ENCODE peak calls at places on chromosomes 4 and X, in ten cellular contexts. L is left lung, H is BE2C, D is astrocyte of the spinal cord, A is endodermal cell, T is IMR-90, S is endothelial cell of umbilical vein, O is psoas muscle, Q is neural progenitor cell, U is lower lobe of right lung. W is an unnamed sample.

GRCh38 chr4:184142121-184143000 is 75.3 kb downstream of the ENPP6 start:
- DNase-seq in L (no peak), H (no peak), D (no peak), A (no peak), T (no peak), S (no peak), O (no peak), Q (no peak), U (no peak), W (no peak)

GRCh38 chrX:101051153-101051548 is 760 bp downstream of the TRMT2B start:
- DNase-seq in L (no peak), H (no peak), D (no peak), A (no peak), T (no peak), S (no peak), O (no peak), Q (no peak), U (no peak), W (no peak)

GRCh38 chrX:78708171-78708570 is 39.3 kb upstream of the LPAR4 start:
- DNase-seq in L (no peak), H (no peak), D (peak), A (peak), T (peak), S (peak), O (no peak), Q (peak), U (no peak), W (no peak)

GRCh38 chr4:169604131-169604900 is 8.1 kb downstream of the NEK1 start:
- DNase-seq in L (no peak), H (peak), D (peak), A (no peak), T (peak), S (peak), O (no peak), Q (no peak), U (no peak), W (no peak)

GRCh38 chr4:12679217-12679616 is 804.9 kb downstream of the RAB28 start:
- DNase-seq in L (no peak), H (no peak), D (no peak), A (no peak), T (no peak), S (no peak), O (no peak), Q (no peak), U (no peak), W (no peak)

GRCh38 chr4:2048831-2049230 is 10.3 kb upstream of the NAT8L start:
- DNase-seq in L (no peak), H (no peak), D (no peak), A (no peak), T (no peak), S (no peak), O (no peak), Q (no peak), U (no peak), W (no peak)

GRCh38 chr4:76984788-76985211 is 35.2 kb downstream of the SEPTIN11 start:
- DNase-seq in L (no peak), H (no peak), D (peak), A (no peak), T (peak), S (peak), O (peak), Q (peak), U (no peak), W (peak)

GRCh38 chrX:114028907-114029662 is 554.8 kb upstream of the HTR2C start:
- DNase-seq in L (no peak), H (no peak), D (no peak), A (no peak), T (no peak), S (no peak), O (no peak), Q (no peak), U (no peak), W (no peak)

GRCh38 chr4:130478406-130478805 is 1382.5 kb downstream of the C4orf33 start:
- DNase-seq in L (no peak), H (no peak), D (peak), A (peak), T (peak), S (peak), O (no peak), Q (no peak), U (no peak), W (no peak)

GRCh38 chr4:1109898-1110506 is 3.4 kb downstream of the RNF212 start:
- DNase-seq in L (no peak), H (no peak), D (no peak), A (no peak), T (no peak), S (no peak), O (no peak), Q (no peak), U (no peak), W (no peak)

GRCh38 chr4:56821394-56822263 is at the start of gene SPINK2:
- DNase-seq in L (peak), H (peak), D (no peak), A (peak), T (no peak), S (no peak), O (no peak), Q (peak), U (peak), W (no peak)

GRCh38 chr4:15234585-15235126 is 193.2 kb upstream of the C1QTNF7 start:
- DNase-seq in L (no peak), H (no peak), D (peak), A (no peak), T (peak), S (no peak), O (no peak), Q (no peak), U (no peak), W (peak)

GRCh38 chr4:143406523-143406922 is 69.8 kb downstream of the GAB1 start:
- DNase-seq in L (no peak), H (peak), D (peak), A (no peak), T (no peak), S (peak), O (peak), Q (no peak), U (peak), W (no peak)

GRCh38 chr4:42331040-42331439 is 66.2 kb upstream of the SHISA3 start:
- DNase-seq in L (no peak), H (no peak), D (no peak), A (no peak), T (no peak), S (no peak), O (no peak), Q (no peak), U (no peak), W (no peak)

GRCh38 chr4:43718369-43718768 is 730.2 kb downstream of the KCTD8 start:
- DNase-seq in L (no peak), H (no peak), D (no peak), A (no peak), T (no peak), S (no peak), O (no peak), Q (no peak), U (no peak), W (no peak)

GRCh38 chr4:74682567-74683359 is 111.6 kb downstream of the BTC start:
- DNase-seq in L (no peak), H (peak), D (peak), A (peak), T (peak), S (peak), O (no peak), Q (no peak), U (no peak), W (no peak)

GRCh38 chr4:76801621-76802545 is 96.1 kb downstream of the SOWAHB start:
- DNase-seq in L (no peak), H (no peak), D (peak), A (peak), T (no peak), S (no peak), O (no peak), Q (peak), U (no peak), W (no peak)

GRCh38 chrX:39677987-39678840 is 419.5 kb downstream of the BCOR start:
- DNase-seq in L (no peak), H (no peak), D (no peak), A (no peak), T (no peak), S (no peak), O (no peak), Q (peak), U (no peak), W (no peak)

GRCh38 chrX:147226801-147227200 is 412.3 kb upstream of the CXorf51A start:
- DNase-seq in L (no peak), H (no peak), D (no peak), A (no peak), T (no peak), S (no peak), O (no peak), Q (no peak), U (no peak), W (no peak)

GRCh38 chrX:16870861-16871584 is 861 bp upstream of the RBBP7 start:
- DNase-seq in L (peak), H (peak), D (no peak), A (peak), T (no peak), S (peak), O (peak), Q (peak), U (peak), W (no peak)

GRCh38 chr4:8739820-8740665 is 131.6 kb downstream of the HMX1 start:
- DNase-seq in L (peak), H (no peak), D (no peak), A (peak), T (no peak), S (no peak), O (no peak), Q (no peak), U (peak), W (no peak)

GRCh38 chr4:185016101-185016940 is 2.0 kb upstream of the HELT start:
- DNase-seq in L (no peak), H (no peak), D (no peak), A (peak), T (no peak), S (no peak), O (no peak), Q (peak), U (no peak), W (no peak)

GRCh38 chr4:123896446-123897071 is 500.0 kb downstream of the SPRY1 start:
- DNase-seq in L (no peak), H (no peak), D (no peak), A (no peak), T (no peak), S (peak), O (no peak), Q (no peak), U (no peak), W (no peak)

GRCh38 chr4:140937866-140938265 is 181.7 kb upstream of the TBC1D9 start:
- DNase-seq in L (no peak), H (no peak), D (peak), A (no peak), T (peak), S (no peak), O (no peak), Q (no peak), U (no peak), W (no peak)

GRCh38 chr4:166460769-166461550 is 587.9 kb downstream of the TLL1 start:
- DNase-seq in L (no peak), H (no peak), D (peak), A (no peak), T (no peak), S (no peak), O (no peak), Q (no peak), U (no peak), W (no peak)

GRCh38 chrX:47247206-47247998 is 14.6 kb downstream of the USP11 start:
- DNase-seq in L (no peak), H (no peak), D (peak), A (no peak), T (peak), S (no peak), O (no peak), Q (no peak), U (no peak), W (no peak)

GRCh38 chr4:20196476-20196875 is 55.2 kb upstream of the SLIT2 start:
- DNase-seq in L (no peak), H (no peak), D (no peak), A (no peak), T (peak), S (no peak), O (no peak), Q (no peak), U (no peak), W (no peak)

GRCh38 chr4:33649015-33649414 is 2595.3 kb downstream of the ARAP2 start:
- DNase-seq in L (no peak), H (peak), D (peak), A (peak), T (peak), S (no peak), O (no peak), Q (peak), U (no peak), W (no peak)

GRCh38 chrX:80808854-80809493 is 703 bp downstream of the BRWD3 start:
- DNase-seq in L (no peak), H (peak), D (peak), A (peak), T (no peak), S (peak), O (no peak), Q (peak), U (no peak), W (no peak)

GRCh38 chr4:115154826-115155225 is 41.4 kb upstream of the NDST4 start:
- DNase-seq in L (no peak), H (no peak), D (no peak), A (no peak), T (no peak), S (no peak), O (no peak), Q (peak), U (no peak), W (no peak)

GRCh38 chr4:173046818-173047217 is 121.8 kb upstream of the GALNT7 start:
- DNase-seq in L (no peak), H (no peak), D (no peak), A (no peak), T (peak), S (no peak), O (no peak), Q (no peak), U (no peak), W (no peak)

GRCh38 chr4:126969360-126969759 is 663.4 kb upstream of the INTU start:
- DNase-seq in L (no peak), H (no peak), D (peak), A (no peak), T (no peak), S (no peak), O (no peak), Q (no peak), U (no peak), W (no peak)

GRCh38 chr4:143390764-143391163 is 54.1 kb downstream of the GAB1 start:
- DNase-seq in L (no peak), H (no peak), D (no peak), A (no peak), T (no peak), S (no peak), O (no peak), Q (no peak), U (no peak), W (no peak)

GRCh38 chr4:72218953-72219352 is 187.2 kb downstream of the NPFFR2 start:
- DNase-seq in L (no peak), H (no peak), D (no peak), A (no peak), T (no peak), S (no peak), O (no peak), Q (no peak), U (no peak), W (no peak)

GRCh38 chrX:29952016-29952415 is 263.3 kb upstream of the MAGEB2 start:
- DNase-seq in L (no peak), H (no peak), D (no peak), A (no peak), T (peak), S (no peak), O (no peak), Q (no peak), U (no peak), W (no peak)

DNA sequence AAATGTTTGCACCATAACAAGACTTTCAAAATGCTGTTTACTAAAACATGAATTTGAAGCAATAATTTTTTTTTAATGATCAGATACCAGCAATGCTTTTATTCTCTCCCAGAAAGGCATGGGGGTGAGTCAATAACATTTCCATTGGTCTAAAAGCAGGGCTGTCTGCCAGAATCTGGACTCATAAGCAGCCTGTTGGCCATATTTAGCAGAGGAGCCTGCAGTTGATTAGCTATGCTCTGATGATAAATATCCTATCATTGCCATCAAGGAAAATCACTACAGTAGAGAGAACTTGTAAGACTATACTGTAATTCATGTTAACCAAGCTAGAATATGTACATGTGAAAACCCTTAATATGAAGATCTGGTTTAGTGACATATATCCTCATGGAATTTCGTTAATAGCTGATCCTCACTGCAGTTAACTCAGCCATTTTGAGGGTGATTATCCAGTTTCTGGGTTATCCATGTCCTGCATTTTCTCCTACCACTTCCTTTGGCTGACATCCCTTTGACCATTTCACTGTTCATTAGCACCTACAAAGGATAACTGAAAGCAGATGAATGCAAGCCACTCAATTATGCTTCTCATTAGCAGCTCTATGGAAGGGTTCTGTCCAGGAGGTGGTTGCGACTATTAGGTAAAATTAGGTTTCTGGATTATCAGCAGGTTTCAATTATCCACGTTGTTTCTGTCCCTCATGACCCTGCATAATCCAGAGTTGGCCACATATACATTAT is 72.9 kb upstream of the DIAPH2 start:
- DNase-seq in L (no peak), H (peak), D (peak), A (no peak), T (peak), S (no peak), O (no peak), Q (peak), U (no peak), W (no peak)
- H3K4me3 ChIP-seq in L (no peak), H (no peak), D (no peak), A (no peak), T (no peak), S (no peak), O (no peak), Q (no peak), U (no peak), W (no peak)

DNA sequence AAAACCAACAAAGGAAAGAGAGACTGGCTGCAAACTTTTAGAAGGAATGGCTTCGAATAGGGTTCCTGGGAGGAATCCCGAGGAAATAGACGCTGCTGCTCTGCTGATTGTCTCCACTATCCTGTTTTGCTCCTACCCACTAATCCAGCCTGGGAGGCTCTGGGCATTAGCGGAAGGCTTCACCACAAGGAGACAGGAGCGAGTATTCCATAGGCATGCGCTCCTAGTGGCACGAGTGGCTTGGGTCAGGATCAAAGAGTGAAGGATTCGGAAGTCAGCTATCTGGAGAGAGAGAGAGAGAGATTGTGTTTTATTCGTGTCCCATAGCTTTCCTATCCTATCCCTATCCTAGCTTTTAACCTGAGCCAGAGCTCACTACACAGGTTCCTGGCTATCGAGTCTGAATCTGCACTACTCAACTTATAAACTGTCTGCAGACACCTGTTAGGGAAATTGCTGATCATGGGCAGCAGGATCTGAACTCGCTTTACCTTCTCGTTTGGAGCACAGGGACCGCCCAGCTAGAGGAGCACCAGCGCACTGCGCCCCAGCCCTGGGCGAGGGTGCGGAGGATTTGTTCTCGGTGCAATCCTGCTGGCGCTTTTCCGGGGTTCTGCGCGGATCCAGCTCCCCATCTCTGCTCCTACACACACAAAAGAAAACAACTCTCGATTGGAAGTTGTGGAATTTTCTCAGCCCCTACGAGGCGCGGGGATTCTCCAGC is 740 bp upstream of the NPY2R start:
- DNase-seq in L (peak), H (peak), D (peak), A (peak), T (no peak), S (peak), O (peak), Q (peak), U (no peak), W (no peak)
- H3K4me3 ChIP-seq in L (no peak), H (peak), D (peak), A (peak), T (no peak), S (peak), O (no peak), Q (peak), U (peak), W (peak)

DNA sequence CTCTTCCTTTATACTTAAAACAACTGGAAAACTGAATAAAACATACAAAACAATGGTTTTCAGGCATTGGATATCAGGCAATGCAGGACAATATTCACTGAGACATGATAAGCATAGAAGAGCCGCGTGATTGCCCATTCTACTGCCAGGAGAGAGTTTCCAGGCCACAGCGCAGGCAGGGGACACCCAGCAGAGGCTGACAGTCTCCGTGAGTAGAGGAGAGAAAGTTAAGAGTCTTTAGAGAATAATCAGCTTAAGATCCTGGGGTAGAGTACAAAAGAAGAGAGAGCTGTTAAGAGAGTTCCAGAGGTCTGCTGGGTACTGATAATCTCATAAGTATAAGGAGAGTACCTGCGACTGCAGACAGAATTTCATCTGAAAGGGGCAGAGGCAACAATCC is 18.4 kb upstream of the FRAS1 start:
- DNase-seq in L (no peak), H (no peak), D (no peak), A (no peak), T (no peak), S (no peak), O (no peak), Q (peak), U (no peak), W (no peak)
- H3K4me3 ChIP-seq in L (no peak), H (no peak), D (no peak), A (no peak), T (no peak), S (no peak), O (no peak), Q (no peak), U (no peak), W (no peak)

GRCh38 chrX:12973561-12974216 is 1.2 kb upstream of the TMSB4X start:
- DNase-seq in L (peak), H (no peak), D (no peak), A (peak), T (no peak), S (peak), O (no peak), Q (peak), U (peak), W (no peak)
- H3K4me3 ChIP-seq in L (peak), H (no peak), D (no peak), A (peak), T (no peak), S (peak), O (peak), Q (peak), U (peak), W (no peak)

GRCh38 chrX:1534321-1535168 is 2.4 kb downstream of the P2RY8 start:
- DNase-seq in L (no peak), H (no peak), D (no peak), A (peak), T (no peak), S (no peak), O (no peak), Q (peak), U (no peak), W (no peak)
- H3K4me3 ChIP-seq in L (peak), H (no peak), D (no peak), A (no peak), T (no peak), S (no peak), O (no peak), Q (no peak), U (peak), W (no peak)

W was measured in SK-N-MC.